ENCODE peak calls at places on chromosome X, in eight cellular contexts. M is OCI-LY7, X is colonic mucosa, Z is fibroblast of pulmonary artery, N is foreskin fibroblast, B is AG04449, P is BJ, A is HL-60. G is an unnamed sample.

GRCh38 chrX:2875798-2876399 is 47.2 kb downstream of the GYG2 start:
- DNase-seq in A (no peak), X (no peak), B (no peak), N (no peak), Z (peak; percentile 23), M (no peak), P (no peak), G (peak; percentile 41)

GRCh38 chrX:125203379-125203736 is 116.3 kb upstream of the TEX13C start:
- DNase-seq in B (no peak), Z (no peak), X (no peak), A (no peak), N (no peak), P (no peak), M (no peak), G (no peak)

GRCh38 chrX:143094501-143095110 is 68.9 kb downstream of the SPANXN4 start:
- DNase-seq in B (no peak), Z (peak; percentile 7), N (no peak), P (no peak), M (no peak), X (no peak), A (no peak), G (no peak)

GRCh38 chrX:16579517-16579916 is 70.4 kb upstream of the S100G start:
- DNase-seq in M (no peak), B (no peak), Z (no peak), A (no peak), N (no peak), P (no peak), X (no peak), G (no peak)

GRCh38 chrX:41512394-41512793 is 65.3 kb downstream of the NYX start:
- DNase-seq in P (no peak), Z (no peak), N (no peak), X (no peak), B (no peak), M (peak; percentile 73), A (peak; percentile 16), G (no peak)

GRCh38 chrX:372856-373640 is 13.7 kb downstream of the PPP2R3B start:
- DNase-seq in Z (peak; percentile 34), P (no peak), X (no peak), B (no peak), A (no peak), N (peak; percentile 15), M (peak; percentile 14), G (peak; percentile 48)

GRCh38 chrX:148501121-148502066 is 977 bp downstream of the AFF2 start:
- DNase-seq in M (peak; percentile 60), B (no peak), P (no peak), X (no peak), Z (no peak), N (no peak), A (no peak), G (peak; percentile 4)

GRCh38 chrX:53481816-53482485 is 47.8 kb upstream of the HSD17B10 start:
- DNase-seq in Z (peak; percentile 71), M (peak; percentile 60), X (peak; percentile 73), P (no peak), N (peak; percentile 36), A (peak; percentile 73), B (no peak), G (peak; percentile 76)

GRCh38 chrX:78092296-78092695 is 11.8 kb upstream of the PGK1 start:
- DNase-seq in A (no peak), B (no peak), N (peak; percentile 40), M (peak; percentile 7), Z (peak; percentile 67), P (peak; percentile 4), X (no peak), G (peak; percentile 72)

GRCh38 chrX:133590703-133591505 is 175.6 kb upstream of the GPC4 start:
- DNase-seq in Z (peak; percentile 1), N (no peak), P (no peak), X (no peak), A (no peak), B (no peak), M (no peak), G (peak; percentile 2)

GRCh38 chrX:104270916-104271512 is 16.3 kb upstream of the ESX1 start:
- DNase-seq in B (no peak), X (peak; percentile 39), Z (peak; percentile 46), M (peak; percentile 1), N (no peak), P (no peak), A (peak; percentile 17), G (peak; percentile 47)

GRCh38 chrX:56219702-56220101 is 12.5 kb upstream of the KLF8 start:
- DNase-seq in N (no peak), A (no peak), M (no peak), P (no peak), Z (no peak), B (no peak), X (no peak), G (peak; percentile 1)

GRCh38 chrX:70494441-70494840 is 49.8 kb downstream of the DLG3 start:
- DNase-seq in A (no peak), Z (no peak), M (no peak), B (no peak), P (no peak), N (no peak), X (no peak), G (no peak)

GRCh38 chrX:16712825-16713155 is 321 bp upstream of the CTPS2 start:
- DNase-seq in Z (no peak), A (no peak), M (no peak), X (no peak), P (no peak), B (no peak), N (no peak), G (peak; percentile 33)

GRCh38 chrX:120749141-120749846 is 119.4 kb upstream of the C1GALT1C1 start:
- DNase-seq in M (peak; percentile 87), Z (no peak), N (no peak), X (no peak), A (peak; percentile 54), B (no peak), P (peak; percentile 41), G (no peak)

GRCh38 chrX:40267334-40268118 is 169.8 kb upstream of the BCOR start:
- DNase-seq in M (peak; percentile 14), A (peak; percentile 61), B (no peak), P (no peak), Z (no peak), N (no peak), X (no peak), G (no peak)
- H3K4me3 ChIP-seq in M (peak overlapping the region; percentile 58), A (peak overlapping the region; percentile 41), B (peak overlapping the region; percentile 32), P (peak overlapping the region; percentile 40), Z (no peak overlapping the region), N (peak overlapping the region; percentile 43), X (peak overlapping the region; percentile 28), G (peak overlapping the region; percentile 61)

GRCh38 chrX:15242899-15243555 is 26.9 kb downstream of the ASB9 start:
- DNase-seq in A (peak; percentile 2), P (no peak), M (peak; percentile 20), N (peak; percentile 6), X (peak; percentile 56), B (no peak), Z (peak; percentile 65), G (peak; percentile 76)
- TF ChIP-seq CTCF in A (peak; percentile 1), P (peak; percentile 50), M (peak; percentile 74), N (peak; percentile 33), X (peak; percentile 51), B (no peak), Z (peak; percentile 55), G (peak; percentile 57)

DNA sequence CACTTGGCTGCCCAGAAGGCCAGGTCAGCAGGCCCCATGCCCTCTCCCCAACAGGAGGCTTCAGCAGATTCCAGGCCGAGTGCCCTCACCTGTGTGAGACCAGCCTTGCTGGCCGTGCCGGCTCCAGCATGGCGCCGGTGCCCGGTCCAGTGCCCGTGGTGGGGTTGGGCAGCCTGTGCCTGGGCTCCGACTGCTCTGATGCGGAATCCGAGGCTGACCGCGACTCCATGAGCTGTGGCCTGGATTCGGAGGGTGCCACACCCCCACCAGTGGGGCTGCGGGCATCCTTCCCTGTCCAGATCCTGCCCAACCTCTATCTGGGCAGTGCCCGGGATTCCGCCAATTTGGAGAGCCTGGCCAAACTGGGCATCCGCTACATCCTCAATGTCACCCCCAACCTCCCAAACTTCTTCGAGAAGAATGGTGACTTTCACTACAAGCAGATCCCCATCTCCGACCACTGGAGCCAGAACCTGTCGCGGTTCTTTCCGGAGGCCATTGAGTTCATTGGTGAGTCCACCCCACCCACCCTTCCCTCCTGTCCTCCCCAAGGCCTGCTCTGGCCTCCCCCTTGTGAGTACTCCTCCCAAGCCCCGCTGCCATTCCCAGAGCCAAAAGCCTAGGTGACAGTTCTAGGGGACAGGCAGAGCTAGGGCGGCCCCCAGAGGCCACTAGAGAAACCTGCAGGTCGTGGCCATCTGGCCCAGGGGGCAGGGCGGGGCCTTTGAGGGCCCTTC is 2.3 kb downstream of the DUSP9 start:
- DNase-seq in X (no peak), B (no peak), A (peak; percentile 22), N (no peak), Z (no peak), M (peak; percentile 51), P (no peak), G (no peak)
- H3K4me3 ChIP-seq in X (no peak overlapping the region), B (no peak overlapping the region), A (no peak overlapping the region), N (no peak overlapping the region), Z (no peak overlapping the region), M (no peak overlapping the region), P (no peak overlapping the region), G (no peak overlapping the region)

GRCh38 chrX:94053575-94053974 is 379.6 kb downstream of the FAM133A start:
- DNase-seq in M (no peak), B (no peak), A (no peak), X (no peak), P (no peak), Z (no peak), N (no peak), G (no peak)

GRCh38 chrX:94057385-94057784 is 383.4 kb downstream of the FAM133A start:
- DNase-seq in P (no peak), X (no peak), M (no peak), A (no peak), Z (no peak), N (no peak), B (no peak), G (no peak)

GRCh38 chrX:94058728-94059382 is 384.8 kb downstream of the FAM133A start:
- DNase-seq in Z (peak; percentile 0), X (peak; percentile 18), A (peak; percentile 13), N (no peak), P (no peak), B (no peak), M (peak; percentile 0), G (peak; percentile 1)
- TF ChIP-seq CTCF in Z (peak; percentile 8), X (peak; percentile 43), A (no peak), N (no peak), P (no peak), B (no peak), M (peak; percentile 56), G (peak; percentile 30)

DNA sequence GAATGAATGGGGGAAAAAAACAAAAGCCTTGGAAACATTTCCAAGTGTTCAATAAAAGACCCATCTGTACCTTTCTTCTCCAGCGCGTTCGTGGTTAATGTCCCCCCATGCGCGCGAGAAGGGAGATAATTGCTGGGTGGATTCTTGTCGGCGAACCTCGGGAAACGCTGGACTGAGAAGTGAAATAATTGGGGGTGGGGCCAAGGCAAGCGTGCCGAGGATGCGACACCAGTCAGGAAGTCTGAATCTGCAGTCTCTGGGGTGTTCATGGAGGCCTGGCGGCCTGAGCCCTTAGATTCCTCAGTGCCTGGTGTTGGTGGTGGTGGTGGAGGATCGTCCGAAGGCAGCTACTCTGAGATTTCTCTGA is 5.3 kb upstream of the ARX start:
- DNase-seq in B (no peak), N (no peak), Z (no peak), A (no peak), X (no peak), M (no peak), P (no peak), G (no peak)
- H3K4me3 ChIP-seq in B (no peak overlapping the region), N (no peak overlapping the region), Z (peak overlapping the region; percentile 17), A (no peak overlapping the region), X (no peak overlapping the region), M (no peak overlapping the region), P (no peak overlapping the region), G (no peak overlapping the region)

GRCh38 chrX:144334577-144334976 is 450.7 kb downstream of the UBE2NL start:
- DNase-seq in M (peak; percentile 7), P (no peak), B (no peak), Z (no peak), N (no peak), A (no peak), X (no peak), G (no peak)
- TF ChIP-seq CTCF in M (peak; percentile 49), P (no peak), B (no peak), Z (no peak), N (no peak), A (no peak), X (no peak), G (no peak)

G was measured in choroid plexus epithelial cell.